ENCODE peak calls at places on chromosomes 4 and X, in five cellular contexts. T is WTC11; D is CD8-positive, alpha-beta T cell; J is cardiac fibroblast; B is tibial artery. Y is an unnamed sample.

GRCh38 chr4:172652369-172652768 is 516.2 kb upstream of the GALNT7 start:
- DNase-seq in T (no peak), D (no peak), J (no peak), B (no peak), Y (no peak)

GRCh38 chr4:36197501-36197900 is 46.8 kb downstream of the ARAP2 start:
- DNase-seq in T (no peak), D (no peak), J (no peak), B (no peak), Y (no peak)

GRCh38 chr4:6988016-6988715 is 55.0 kb upstream of the TADA2B start:
- DNase-seq in T (no peak), D (no peak), J (peak; percentile 13), B (no peak), Y (no peak)

GRCh38 chr4:88866862-88867550 is 169.4 kb upstream of the NAP1L5 start:
- DNase-seq in T (no peak), D (no peak), J (peak; percentile 83), B (no peak), Y (peak; percentile 88)

GRCh38 chr4:56906534-56906933 is 1.2 kb upstream of the REST start:
- DNase-seq in T (no peak), D (no peak), J (no peak), B (no peak), Y (no peak)

GRCh38 chr4:42627887-42628646 is 28.8 kb downstream of the ATP8A1 start:
- DNase-seq in T (no peak), D (peak; percentile 11), J (no peak), B (peak; percentile 81), Y (no peak)

GRCh38 chrX:55487143-55487542 is 2.5 kb downstream of the USP51 start:
- DNase-seq in T (no peak), D (no peak), J (no peak), B (no peak), Y (no peak)

GRCh38 chr4:72207196-72207595 is 175.4 kb downstream of the NPFFR2 start:
- DNase-seq in T (no peak), D (no peak), J (no peak), B (no peak), Y (no peak)

GRCh38 chr4:8710416-8710815 is 117.9 kb downstream of the CPZ start:
- DNase-seq in T (peak; percentile 5), D (no peak), J (no peak), B (peak; percentile 41), Y (no peak)

GRCh38 chrX:67612231-67612630 is 68.4 kb downstream of the AR start:
- DNase-seq in T (no peak), D (no peak), J (peak; percentile 71), B (no peak), Y (peak; percentile 66)

GRCh38 chrX:104281564-104281963 is 26.8 kb upstream of the ESX1 start:
- DNase-seq in T (no peak), D (no peak), J (no peak), B (no peak), Y (peak; percentile 53)

GRCh38 chr4:150096625-150097024 is 18.4 kb downstream of the DCLK2 start:
- DNase-seq in T (no peak), D (no peak), J (no peak), B (no peak), Y (no peak)

GRCh38 chr4:169115897-169116254 is 105.8 kb upstream of the CBR4 start:
- DNase-seq in T (no peak), D (no peak), J (peak; percentile 98), B (no peak), Y (peak; percentile 99)

GRCh38 chrX:28697732-28698131 is 110.5 kb downstream of the IL1RAPL1 start:
- DNase-seq in T (no peak), D (no peak), J (no peak), B (no peak), Y (no peak)

GRCh38 chrX:28701222-28701621 is 114.0 kb downstream of the IL1RAPL1 start:
- DNase-seq in T (no peak), D (no peak), J (peak; percentile 1), B (no peak), Y (no peak)
- TF ChIP-seq CTCF in T (no peak), D (no peak), J (peak; percentile 25), B (no peak), Y (no peak)

GRCh38 chrX:18900401-18900976 is 83.4 kb downstream of the PHKA2 start:
- DNase-seq in T (no peak), D (no peak), J (no peak), B (no peak), Y (peak; percentile 15)

GRCh38 chrX:18897611-18898010 is 86.3 kb downstream of the PHKA2 start:
- DNase-seq in T (no peak), D (no peak), J (no peak), B (no peak), Y (no peak)

GRCh38 chrX:18898517-18898916 is 85.4 kb downstream of the PHKA2 start:
- DNase-seq in T (no peak), D (no peak), J (no peak), B (no peak), Y (no peak)

GRCh38 chrX:18898091-18898490 is 85.8 kb downstream of the PHKA2 start:
- DNase-seq in T (no peak), D (no peak), J (no peak), B (no peak), Y (no peak)

GRCh38 chrX:18899796-18900380 is 84.0 kb downstream of the PHKA2 start:
- DNase-seq in T (peak; percentile 34), D (no peak), J (peak; percentile 10), B (no peak), Y (no peak)
- TF ChIP-seq CTCF in T (no peak), D (no peak), J (peak; percentile 20), B (peak; percentile 19), Y (peak; percentile 48)

GRCh38 chr4:25815586-25815985 is 47.2 kb downstream of the SEL1L3 start:
- DNase-seq in T (no peak), D (no peak), J (peak; percentile 75), B (no peak), Y (no peak)

GRCh38 chr4:25814323-25814722 is 48.5 kb downstream of the SEL1L3 start:
- DNase-seq in T (no peak), D (no peak), J (peak; percentile 80), B (peak; percentile 72), Y (peak; percentile 89)

GRCh38 chr4:25813705-25814104 is 49.1 kb downstream of the SEL1L3 start:
- DNase-seq in T (no peak), D (no peak), J (peak; percentile 87), B (no peak), Y (peak; percentile 47)

GRCh38 chr4:25816591-25817058 is 46.2 kb downstream of the SEL1L3 start:
- DNase-seq in T (no peak), D (no peak), J (peak; percentile 16), B (no peak), Y (no peak)

GRCh38 chr4:25814737-25815136 is 48.1 kb downstream of the SEL1L3 start:
- DNase-seq in T (no peak), D (no peak), J (no peak), B (no peak), Y (no peak)
- TF ChIP-seq CTCF in T (no peak), D (no peak), J (no peak), B (no peak), Y (no peak)

GRCh38 chrX:102029026-102029425 is 96.5 kb upstream of the TCEAL2 start:
- DNase-seq in T (no peak), D (no peak), J (no peak), B (no peak), Y (no peak)
- TF ChIP-seq CTCF in T (no peak), D (no peak), J (no peak), B (no peak), Y (no peak)

Y was measured in epithelial cell of esophagus.